ENCODE peak calls at places on chromosomes 6 and 20, in ten cellular contexts. D is T follicular helper cell, F is endothelial cell of umbilical vein, I is HT1080, Y is brain microvascular endothelial cell, O is RPMI7951, N is testis, K is mucosa of gallbladder, J is iris pigment epithelial cell, T is HS-27A. H is an unnamed sample.

GRCh38 chr20:31722388-31723281 is at the start of gene BCL2L1:
- DNase-seq in D (peak; percentile 54), F (peak; percentile 86), I (peak; percentile 81), Y (peak; percentile 68), O (peak; percentile 90), N (peak; percentile 84), K (peak; percentile 80), J (peak; percentile 88), T (no peak), H (peak; percentile 78)

GRCh38 chr6:110067837-110068591 is 89.9 kb downstream of the GPR6 start:
- DNase-seq in D (no peak), F (no peak), I (no peak), Y (no peak), O (no peak), N (no peak), K (no peak), J (no peak), T (no peak), H (no peak)

GRCh38 chr20:39103732-39104131 is 141.6 kb downstream of the DHX35 start:
- DNase-seq in D (no peak), F (no peak), I (no peak), Y (no peak), O (no peak), N (no peak), K (no peak), J (peak; percentile 27), T (no peak), H (no peak)

GRCh38 chr6:148169701-148170100 is 172.9 kb upstream of the SASH1 start:
- DNase-seq in D (no peak), F (no peak), I (no peak), Y (no peak), O (no peak), N (no peak), K (no peak), J (no peak), T (no peak), H (no peak)

GRCh38 chr6:111871725-111872520 is 1.3 kb downstream of the FYN start:
- DNase-seq in D (no peak), F (peak; percentile 60), I (peak; percentile 48), Y (peak; percentile 29), O (peak; percentile 55), N (peak; percentile 40), K (no peak), J (peak; percentile 24), T (peak; percentile 70), H (no peak)

GRCh38 chr6:82778985-82779384 is 286.7 kb downstream of the UBE3D start:
- DNase-seq in D (no peak), F (no peak), I (no peak), Y (no peak), O (no peak), N (no peak), K (no peak), J (no peak), T (no peak), H (no peak)

GRCh38 chr6:23106951-23107350 is 537.6 kb downstream of the HDGFL1 start:
- DNase-seq in D (no peak), F (no peak), I (peak; percentile 1), Y (peak; percentile 47), O (peak; percentile 66), N (no peak), K (no peak), J (peak; percentile 83), T (peak; percentile 30), H (peak; percentile 44)

GRCh38 chr6:145368075-145368474 is 367.2 kb downstream of the EPM2A start:
- DNase-seq in D (no peak), F (no peak), I (no peak), Y (no peak), O (peak; percentile 8), N (no peak), K (no peak), J (no peak), T (no peak), H (no peak)